ENCODE peak calls at places on chromosome 3, in four cellular contexts. U is hepatocyte, O is PC-3, R is GM23338. B is an unnamed sample.

GRCh38 chr3:164459526-164460151 is 618.7 kb downstream of the SI start:
- DNase-seq in U (peak), O (no peak), R (peak), B (no peak)

GRCh38 chr3:116770815-116771450 is 61.4 kb downstream of the TUSC7 start:
- DNase-seq in U (peak), R (peak), O (peak), B (peak)

GRCh38 chr3:73781536-73781935 is 156.8 kb upstream of the PDZRN3 start:
- DNase-seq in U (no peak), O (no peak), R (no peak), B (no peak)

GRCh38 chr3:134446800-134447199 is 39.0 kb downstream of the ANAPC13 start:
- DNase-seq in R (no peak), O (peak), U (no peak), B (no peak)

GRCh38 chr3:127997961-127998360 is 54.3 kb upstream of the SEC61A1 start:
- DNase-seq in U (peak), O (peak), R (no peak), B (no peak)

GRCh38 chr3:115248274-115248673 is 101.2 kb upstream of the ZBTB20 start:
- DNase-seq in O (peak), U (no peak), R (no peak), B (no peak)

GRCh38 chr3:131591394-131591990 is 88.7 kb upstream of the MRPL3 start:
- DNase-seq in O (peak), U (peak), R (no peak), B (no peak)

GRCh38 chr3:58704745-58705144 is 38.2 kb upstream of the FAM3D start:
- DNase-seq in R (no peak), U (no peak), O (no peak), B (no peak)

GRCh38 chr3:16079519-16079918 is 95.0 kb upstream of the GALNT15 start:
- DNase-seq in R (no peak), O (peak), U (no peak), B (no peak)

GRCh38 chr3:193016437-193016887 is 98.8 kb upstream of the MB21D2 start:
- DNase-seq in O (peak), U (no peak), R (peak), B (no peak)

GRCh38 chr3:178405456-178405970 is 130.7 kb upstream of the KCNMB2 start:
- DNase-seq in R (no peak), O (no peak), U (no peak), B (no peak)

GRCh38 chr3:195257454-195258448 is 13.2 kb downstream of the XXYLT1 start:
- DNase-seq in U (no peak), O (no peak), R (no peak), B (peak)
- TF ChIP-seq EZH2phosphoT487 in U (no peak), O (no peak), R (no peak), B (no peak)

GRCh38 chr3:22040150-22040549 is 289.1 kb upstream of the ZNF385D start:
- DNase-seq in O (no peak), R (no peak), U (no peak), B (no peak)

DNA sequence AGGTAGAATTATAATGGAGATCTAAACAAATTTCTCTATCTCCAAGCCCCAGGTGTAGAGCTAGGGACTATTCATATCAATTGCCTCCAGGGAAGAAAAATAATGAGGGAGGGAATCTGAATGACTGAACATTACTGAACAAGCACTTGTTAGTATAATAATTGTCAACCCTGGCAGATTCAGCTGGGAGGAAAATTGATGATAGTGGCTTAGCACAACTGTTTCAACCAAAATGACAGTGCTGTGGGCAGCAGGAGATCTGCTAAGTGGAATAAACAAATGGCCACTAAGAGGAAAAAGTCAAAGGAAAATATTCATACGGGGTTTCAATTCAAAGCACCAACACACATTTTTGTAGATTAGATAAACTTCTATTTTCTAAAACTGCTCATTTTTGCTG is 294.9 kb upstream of the ZNF385D start:
- DNase-seq in U (no peak), O (no peak), R (no peak), B (no peak)
- TF ChIP-seq EZH2phosphoT487 in U (no peak), O (no peak), R (no peak), B (no peak)

DNA sequence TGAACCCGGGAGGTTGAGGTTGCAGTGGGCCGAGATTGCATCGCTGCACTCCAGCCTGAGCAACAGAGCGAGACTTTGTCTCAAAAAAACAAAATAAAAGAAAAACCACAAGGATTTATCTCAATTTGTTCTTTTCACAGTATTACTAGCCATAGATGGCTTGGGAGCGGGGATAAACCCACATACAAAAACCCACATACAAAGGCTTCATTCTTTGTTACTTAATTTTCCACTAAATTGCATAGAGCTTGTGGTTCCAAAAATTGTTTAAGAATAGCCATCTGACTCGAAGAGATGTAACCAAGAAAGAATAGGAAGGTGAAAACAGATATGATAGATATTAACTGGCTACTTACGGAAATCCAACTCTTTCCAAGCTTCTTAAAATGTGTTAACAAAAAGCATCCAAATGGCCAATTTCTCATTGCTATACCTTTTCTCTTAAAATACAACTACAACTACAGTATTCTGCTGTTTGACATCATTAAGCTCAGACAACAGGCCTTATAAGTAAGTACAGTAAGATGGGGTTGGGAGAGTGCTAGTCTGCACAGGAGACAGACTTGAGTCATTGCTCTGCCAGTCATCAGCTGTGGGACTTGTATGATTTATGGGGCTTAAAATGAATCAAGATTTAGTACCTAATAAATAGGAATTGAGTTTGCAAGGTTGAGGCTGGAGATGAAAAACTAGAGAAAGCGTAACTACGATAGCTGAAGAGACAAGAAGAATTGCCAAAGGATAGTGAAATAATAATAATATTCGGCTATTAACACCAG is 96.6 kb upstream of the PLXND1 start:
- DNase-seq in U (no peak), O (no peak), R (no peak), B (no peak)
- TF ChIP-seq EZH2phosphoT487 in U (no peak), O (no peak), R (no peak), B (no peak)

GRCh38 chr3:64353256-64353655 is 128.0 kb upstream of the PRICKLE2 start:
- DNase-seq in U (no peak), O (no peak), R (no peak), B (no peak)
- TF ChIP-seq EZH2phosphoT487 in U (no peak), O (no peak), R (no peak), B (no peak)

GRCh38 chr3:4306091-4306490 is 2.9 kb downstream of the SETMAR start:
- DNase-seq in O (no peak), R (no peak), U (no peak), B (no peak)

GRCh38 chr3:4306860-4307259 is 3.7 kb downstream of the SETMAR start:
- DNase-seq in O (no peak), U (no peak), R (no peak), B (no peak)

GRCh38 chr3:4297486-4297885 is 5.7 kb upstream of the SETMAR start:
- DNase-seq in O (no peak), R (no peak), U (peak), B (no peak)

GRCh38 chr3:4303187-4304123 is at the start of gene SETMAR:
- DNase-seq in R (peak), O (peak), U (peak), B (peak)

DNA sequence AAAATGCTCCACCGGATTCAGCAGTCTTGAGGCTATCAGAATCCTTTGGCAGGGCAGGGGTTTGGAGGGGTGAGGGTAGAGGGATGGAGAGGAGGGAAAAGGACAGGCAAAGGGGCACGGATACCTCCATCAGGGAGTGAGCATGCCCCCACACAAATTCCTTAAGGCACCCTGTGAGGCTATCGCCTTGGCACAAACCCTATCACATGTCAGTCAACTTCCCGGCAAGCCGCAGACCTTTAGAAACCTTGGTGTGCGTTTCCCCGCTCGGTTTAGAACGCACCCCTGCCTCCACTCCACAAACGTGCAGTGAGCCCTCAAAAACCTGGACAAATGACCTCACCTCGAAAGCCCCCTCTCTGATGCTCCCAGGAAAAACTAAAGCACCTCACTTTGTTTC is 422 bp upstream of the SETMAR start:
- DNase-seq in O (no peak), R (no peak), U (no peak), B (no peak)
- TF ChIP-seq EZH2phosphoT487 in O (no peak), R (no peak), U (no peak), B (no peak)

DNA sequence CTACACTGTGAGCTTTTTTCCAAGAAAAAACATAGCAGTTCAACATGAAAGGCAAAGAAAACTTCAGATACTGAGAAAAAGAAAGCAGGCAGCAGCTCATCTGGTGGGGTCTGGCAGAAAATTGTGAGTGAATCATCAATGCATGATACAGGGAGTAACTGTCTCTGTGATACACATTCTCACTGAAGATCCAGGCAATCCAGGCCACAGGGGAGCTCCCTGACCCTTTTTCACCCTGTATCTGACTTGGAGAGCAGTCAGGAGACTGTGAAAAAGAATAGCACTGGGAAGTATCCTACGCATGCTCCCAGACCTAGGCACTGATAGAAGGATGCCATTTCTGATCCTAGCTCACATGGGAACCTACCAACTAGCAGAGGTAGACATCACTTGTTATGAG is 269.8 kb downstream of the MBNL1 start:
- DNase-seq in U (no peak), R (no peak), O (no peak), B (no peak)
- TF ChIP-seq EZH2phosphoT487 in U (no peak), R (no peak), O (no peak), B (no peak)

GRCh38 chr3:174957581-174958001 is 98.5 kb downstream of the NAALADL2 start:
- DNase-seq in O (peak), U (no peak), R (no peak), B (no peak)
- TF ChIP-seq EZH2phosphoT487 in O (no peak), U (no peak), R (no peak), B (no peak)

GRCh38 chr3:105960381-105960780 is 91.6 kb upstream of the CBLB start:
- DNase-seq in O (no peak), U (no peak), R (no peak), B (no peak)
- TF ChIP-seq EZH2phosphoT487 in O (no peak), U (no peak), R (no peak), B (no peak)

DNA sequence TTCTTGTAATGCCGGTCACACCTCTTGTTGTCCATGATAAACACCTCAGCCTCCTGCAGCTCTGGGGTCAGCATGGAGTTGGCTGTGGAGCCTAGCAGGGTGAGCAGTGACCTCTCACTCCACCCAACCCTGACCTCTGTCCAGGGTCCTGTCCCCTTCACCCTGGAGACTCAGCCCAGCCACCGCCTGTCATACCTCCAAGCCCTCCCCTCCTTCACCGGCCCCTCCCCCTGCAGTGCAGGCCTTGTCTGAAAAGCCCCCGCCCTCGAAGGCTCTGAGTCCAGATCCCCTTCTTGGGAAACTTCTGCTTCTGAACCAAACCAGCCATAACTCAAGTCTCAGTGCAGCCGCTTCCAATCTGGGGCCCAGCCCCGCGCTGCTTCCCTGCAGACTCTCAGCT is 25.3 kb upstream of the PRSS50 start:
- DNase-seq in O (no peak), U (no peak), R (no peak), B (no peak)
- TF ChIP-seq EZH2phosphoT487 in O (no peak), U (no peak), R (no peak), B (no peak)